ENCODE peak calls at places on chromosomes 4 and X, in eight cellular contexts. U is CD8-positive, alpha-beta T cell; R is SJSA1; Z is CD8-positive, alpha-beta memory T cell; S is transverse colon; L is tibial artery; V is cardiac muscle cell; M is aorta. X is an unnamed sample. For H3K4me1, the result is how much of the 10 kb centered on the place peaks cover.

GRCh38 chr4:141599853-141600252 is 36.5 kb upstream of the IL15 start:
- DNase-seq in U (no peak), R (no peak), Z (no peak), S (no peak), L (no peak), V (peak), M (no peak), X (no peak)

GRCh38 chrX:153764786-153765137 is 713 bp downstream of the PLXNB3 start:
- DNase-seq in U (no peak), R (no peak), Z (no peak), S (no peak), L (no peak), V (no peak), M (peak), X (no peak)

GRCh38 chr4:81504685-81505598 is 33.2 kb upstream of the RASGEF1B start:
- DNase-seq in U (peak), R (no peak), Z (peak), S (peak), L (peak), V (peak), M (peak), X (no peak)

GRCh38 chr4:54225671-54226398 is 3.3 kb upstream of the PDGFRA start:
- DNase-seq in U (no peak), R (no peak), Z (no peak), S (no peak), L (no peak), V (peak), M (no peak), X (no peak)

GRCh38 chr4:139951051-139951450 is 202.9 kb downstream of the MAML3 start:
- DNase-seq in U (no peak), R (peak), Z (no peak), S (no peak), L (no peak), V (peak), M (no peak), X (no peak)

GRCh38 chrX:47539860-47540259 is 21.1 kb upstream of the ARAF start:
- DNase-seq in U (no peak), R (no peak), Z (no peak), S (no peak), L (no peak), V (no peak), M (no peak), X (no peak)

GRCh38 chr4:142615324-142615665 is 230.8 kb downstream of the INPP4B start:
- DNase-seq in U (no peak), R (peak), Z (no peak), S (no peak), L (no peak), V (peak), M (no peak), X (no peak)

GRCh38 chr4:153034681-153035080 is 98.6 kb downstream of the FHDC1 start:
- DNase-seq in U (no peak), R (no peak), Z (no peak), S (no peak), L (no peak), V (no peak), M (no peak), X (no peak)

GRCh38 chr4:156545003-156545785 is 426.4 kb downstream of the PDGFC start:
- DNase-seq in U (no peak), R (no peak), Z (no peak), S (no peak), L (no peak), V (peak), M (no peak), X (no peak)

GRCh38 chr4:173332021-173332487 is 2.1 kb downstream of the HMGB2 start:
- DNase-seq in U (no peak), R (peak), Z (no peak), S (no peak), L (no peak), V (peak), M (no peak), X (no peak)

GRCh38 chr4:87555751-87556619 is 26.8 kb upstream of the SPARCL1 start:
- DNase-seq in U (no peak), R (no peak), Z (no peak), S (no peak), L (peak), V (peak), M (no peak), X (no peak)

GRCh38 chr4:26878729-26879415 is 18.2 kb downstream of the STIM2 start:
- DNase-seq in U (no peak), R (no peak), Z (no peak), S (no peak), L (no peak), V (peak), M (no peak), X (no peak)

GRCh38 chr4:123031664-123032063 is 109.3 kb upstream of the NUDT6 start:
- DNase-seq in U (no peak), R (no peak), Z (no peak), S (no peak), L (no peak), V (peak), M (no peak), X (no peak)

GRCh38 chrX:85109235-85109634 is 105.6 kb downstream of the APOOL start:
- DNase-seq in U (no peak), R (no peak), Z (no peak), S (no peak), L (no peak), V (peak), M (no peak), X (peak)

GRCh38 chr4:3111461-3111860 is 37.0 kb downstream of the HTT start:
- DNase-seq in U (no peak), R (no peak), Z (no peak), S (no peak), L (no peak), V (peak), M (no peak), X (no peak)

GRCh38 chr4:1602621-1603412 is 81.3 kb downstream of the FAM53A start:
- DNase-seq in U (no peak), R (no peak), Z (no peak), S (no peak), L (no peak), V (no peak), M (peak), X (no peak)

GRCh38 chrX:153494541-153495361 is at the start of gene BGN:
- DNase-seq in U (no peak), R (peak), Z (no peak), S (no peak), L (peak), V (peak), M (peak), X (peak)

GRCh38 chr4:102687373-102687981 is 73.3 kb downstream of the MANBA start:
- DNase-seq in U (no peak), R (no peak), Z (no peak), S (no peak), L (no peak), V (no peak), M (no peak), X (no peak)

GRCh38 chr4:122980860-122981259 is 58.5 kb upstream of the NUDT6 start:
- DNase-seq in U (no peak), R (no peak), Z (no peak), S (no peak), L (no peak), V (peak), M (no peak), X (no peak)

GRCh38 chrX:10240918-10241317 is 84.1 kb downstream of the CLCN4 start:
- DNase-seq in U (no peak), R (peak), Z (no peak), S (no peak), L (no peak), V (peak), M (no peak), X (no peak)

GRCh38 chrX:133294126-133294525 is 76.0 kb upstream of the TFDP3 start:
- DNase-seq in U (no peak), R (no peak), Z (no peak), S (no peak), L (no peak), V (no peak), M (no peak), X (no peak)

GRCh38 chr4:152999376-153000067 is 63.4 kb downstream of the FHDC1 start:
- DNase-seq in U (no peak), R (no peak), Z (no peak), S (peak), L (no peak), V (no peak), M (no peak), X (no peak)

GRCh38 chr4:81919238-81919637 is 447.5 kb upstream of the RASGEF1B start:
- DNase-seq in U (no peak), R (no peak), Z (no peak), S (no peak), L (no peak), V (peak), M (no peak), X (no peak)

GRCh38 chrX:123357941-123358340 is 173.9 kb downstream of the GRIA3 start:
- DNase-seq in U (no peak), R (no peak), Z (no peak), S (no peak), L (no peak), V (no peak), M (no peak), X (no peak)

GRCh38 chr4:11297201-11297600 is 131.5 kb downstream of the HS3ST1 start:
- DNase-seq in U (no peak), R (no peak), Z (no peak), S (no peak), L (no peak), V (peak), M (no peak), X (no peak)

GRCh38 chrX:53265771-53266170 is 15.6 kb downstream of the IQSEC2 start:
- DNase-seq in U (no peak), R (no peak), Z (no peak), S (no peak), L (no peak), V (peak), M (no peak), X (no peak)

GRCh38 chr4:139581096-139581495 is 25.1 kb upstream of the SETD7 start:
- DNase-seq in U (no peak), R (no peak), Z (no peak), S (no peak), L (no peak), V (no peak), M (no peak), X (no peak)

GRCh38 chr4:4995866-4996265 is 23.4 kb downstream of the CYTL1 start:
- DNase-seq in U (no peak), R (no peak), Z (no peak), S (no peak), L (no peak), V (no peak), M (no peak), X (no peak)

GRCh38 chr4:15010038-15010585 is 7.8 kb downstream of the CPEB2 start:
- DNase-seq in U (no peak), R (no peak), Z (no peak), S (no peak), L (no peak), V (no peak), M (no peak), X (no peak)
- H3K4me1 ChIP-seq in U (under half), R (under half), Z (under half), S (half or more), L (under half), V (half or more), M (under half), X (under half)

GRCh38 chrX:39762266-39762841 is 335.4 kb downstream of the BCOR start:
- DNase-seq in U (no peak), R (peak), Z (no peak), S (no peak), L (no peak), V (peak), M (no peak), X (peak)

GRCh38 chrX:39757971-39758370 is 339.8 kb downstream of the BCOR start:
- DNase-seq in U (no peak), R (peak), Z (no peak), S (no peak), L (no peak), V (peak), M (no peak), X (no peak)

GRCh38 chrX:39758791-39759525 is 338.8 kb downstream of the BCOR start:
- DNase-seq in U (no peak), R (no peak), Z (no peak), S (no peak), L (peak), V (no peak), M (no peak), X (no peak)

GRCh38 chrX:39760930-39761329 is 336.8 kb downstream of the BCOR start:
- DNase-seq in U (no peak), R (no peak), Z (no peak), S (no peak), L (no peak), V (no peak), M (no peak), X (no peak)

GRCh38 chrX:39759526-39760224 is 338.1 kb downstream of the BCOR start:
- DNase-seq in U (no peak), R (peak), Z (no peak), S (no peak), L (peak), V (peak), M (peak), X (no peak)
- H3K4me3 ChIP-seq in U (no peak), R (no peak), Z (no peak), S (no peak), L (no peak), V (no peak), M (no peak), X (no peak)

DNA sequence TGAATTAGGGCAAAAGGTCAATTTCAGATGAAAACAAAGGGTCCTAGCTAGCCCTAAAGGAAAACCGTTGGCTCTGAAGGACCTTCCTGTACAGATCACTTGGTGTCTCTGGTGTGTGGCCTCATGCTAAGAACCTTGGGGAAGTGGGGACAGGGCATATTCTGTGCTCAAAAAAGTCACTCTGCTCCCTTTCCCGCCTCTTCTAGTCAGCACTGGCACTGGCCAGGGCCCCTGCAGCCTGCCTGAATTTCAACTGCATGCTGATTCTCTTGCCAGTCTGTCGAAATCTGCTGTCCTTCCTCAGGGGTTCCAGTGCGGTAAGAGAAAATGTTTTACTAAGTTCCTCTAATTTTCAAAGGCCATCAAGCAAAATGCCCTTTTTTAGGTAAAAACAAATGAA is 3.4 kb downstream of the CYBB start:
- DNase-seq in U (no peak), R (no peak), Z (no peak), S (no peak), L (no peak), V (no peak), M (no peak), X (no peak)
- H3K4me1 ChIP-seq in U (under half), R (under half), Z (under half), S (under half), L (under half), V (under half), M (under half), X (under half)

GRCh38 chr4:147772056-147772455 is 40.2 kb downstream of the ARHGAP10 start:
- DNase-seq in U (no peak), R (no peak), Z (no peak), S (no peak), L (no peak), V (no peak), M (no peak), X (no peak)
- H3K4me3 ChIP-seq in U (no peak), R (no peak), Z (no peak), S (no peak), L (no peak), V (no peak), M (no peak), X (no peak)

GRCh38 chr4:25861422-25861926 is 1.3 kb downstream of the SEL1L3 start:
- DNase-seq in U (no peak), R (peak), Z (no peak), S (no peak), L (no peak), V (peak), M (no peak), X (no peak)
- H3K4me1 ChIP-seq in U (half or more), R (under half), Z (under half), S (half or more), L (under half), V (under half), M (under half), X (under half)